ENCODE peak calls at places on chromosomes 5 and 9, in six cellular contexts. I is RPMI7951; T is nucleus accumbens; H is CD8-positive, alpha-beta memory T cell; E is cortex of kidney; V is activated CD4-positive, CD25-positive, alpha-beta regulatory T cell. A is an unnamed sample.
A peak's percentile ranks its signal among the peaks of the same experiment; 100 is the strongest.

GRCh38 chr5:151144922-151145321 is 12.7 kb downstream of the ANXA6 start:
- DNase-seq in T (no peak), E (no peak), I (no peak), H (no peak), V (no peak), A (no peak)

GRCh38 chr5:9573796-9574195 is 27.9 kb upstream of the SEMA5A start:
- DNase-seq in V (no peak), H (no peak), I (no peak), T (no peak), E (no peak), A (no peak)

GRCh38 chr9:70165006-70165602 is 93.7 kb upstream of the SMC5 start:
- DNase-seq in H (no peak), T (no peak), I (no peak), V (no peak), E (no peak), A (no peak)

GRCh38 chr9:34578241-34579096 is 11.1 kb downstream of the CNTFR start:
- DNase-seq in V (no peak), I (peak; percentile 19), E (no peak), H (no peak), T (no peak), A (no peak)

GRCh38 chr9:108191065-108191464 is 664.7 kb downstream of the ACTL7B start:
- DNase-seq in V (no peak), T (no peak), I (peak; percentile 26), H (no peak), E (no peak), A (no peak)

GRCh38 chr5:68502531-68502930 is 287.0 kb downstream of the PIK3R1 start:
- DNase-seq in V (no peak), T (no peak), H (no peak), E (no peak), I (no peak), A (no peak)

GRCh38 chr5:91318727-91319126 is 64.4 kb downstream of the ARRDC3 start:
- DNase-seq in E (no peak), I (no peak), H (peak; percentile 21), V (no peak), T (no peak), A (no peak)

GRCh38 chr5:172223901-172224873 is 30.2 kb downstream of the EFCAB9 start:
- DNase-seq in I (no peak), V (no peak), T (no peak), E (no peak), H (no peak), A (no peak)

GRCh38 chr5:51860532-51861018 is 477.3 kb downstream of the ISL1 start:
- DNase-seq in I (no peak), T (no peak), V (no peak), H (no peak), E (no peak), A (no peak)

GRCh38 chr9:93111371-93112115 is 15.5 kb downstream of the CARD19 start:
- DNase-seq in T (no peak), V (no peak), E (no peak), I (peak; percentile 89), H (no peak), A (no peak)

GRCh38 chr9:90925581-90926257 is 124.1 kb downstream of the SYK start:
- DNase-seq in V (no peak), T (no peak), I (peak; percentile 75), E (no peak), H (no peak), A (no peak)

GRCh38 chr5:159022178-159022556 is 77.5 kb downstream of the EBF1 start:
- DNase-seq in T (no peak), H (no peak), I (peak; percentile 93), V (no peak), E (no peak), A (no peak)

GRCh38 chr5:78594946-78595921 is 53.3 kb downstream of the LHFPL2 start:
- DNase-seq in T (no peak), I (peak; percentile 97), E (no peak), V (no peak), H (no peak), A (no peak)

GRCh38 chr9:84703793-84704192 is 34.3 kb downstream of the NTRK2 start:
- DNase-seq in H (no peak), I (no peak), V (no peak), E (no peak), T (no peak), A (no peak)

GRCh38 chr5:158194561-158194961 is 335.6 kb upstream of the CLINT1 start:
- DNase-seq in I (no peak), E (no peak), T (no peak), V (no peak), H (no peak), A (no peak)

GRCh38 chr9:100064872-100065581 is 33.8 kb downstream of the ERP44 start:
- DNase-seq in E (no peak), V (no peak), T (no peak), H (no peak), I (peak; percentile 43), A (no peak)

GRCh38 chr9:98445576-98445975 is 190.1 kb upstream of the TBC1D2 start:
- DNase-seq in I (no peak), E (no peak), H (no peak), V (no peak), T (no peak), A (no peak)

GRCh38 chr5:159034083-159034824 is 65.5 kb downstream of the EBF1 start:
- DNase-seq in H (no peak), T (no peak), I (peak; percentile 51), E (no peak), V (no peak), A (no peak)

GRCh38 chr5:137461636-137462596 is 37.2 kb downstream of the SPOCK1 start:
- DNase-seq in V (no peak), I (peak; percentile 53), E (no peak), H (no peak), T (no peak), A (no peak)

GRCh38 chr9:124940521-124940893 is 376 bp downstream of the GOLGA1 start:
- DNase-seq in T (no peak), V (no peak), E (no peak), I (no peak), H (no peak), A (no peak)

GRCh38 chr5:4374866-4375265 is 765.3 kb upstream of the ADAMTS16 start:
- DNase-seq in T (no peak), I (peak; percentile 46), E (no peak), H (no peak), V (no peak), A (no peak)